ENCODE peak calls at places on chromosomes 3 and 15, in ten cellular contexts. O is NCI-H774; M is RWPE1; F is NCI-H1417; J is ACHN; K is fibroblast of pulmonary artery; S is stimulated activated CD8-positive, alpha-beta memory T cell treated with anti-CD3 and anti-CD28 coated beads, Interleukin-15, amount 100 ng/mL, for 24 hours; Q is Peyer's patch; X is amygdala; W is CD8-positive, alpha-beta memory T cell. B is an unnamed sample.

GRCh38 chr3:134650431-134651346 is at the start of gene KY:
- DNase-seq in O (peak), M (no peak), F (peak), J (peak), K (peak), S (no peak), Q (no peak), X (peak), W (no peak), B (peak)

GRCh38 chr3:113174806-113175490 is 36.4 kb upstream of the BOC start:
- DNase-seq in O (no peak), M (no peak), F (no peak), J (no peak), K (peak), S (no peak), Q (no peak), X (no peak), W (no peak), B (no peak)

GRCh38 chr15:40357723-40358491 is at the start of gene DISP2:
- DNase-seq in O (peak), M (peak), F (peak), J (peak), K (peak), S (peak), Q (peak), X (peak), W (peak), B (peak)

GRCh38 chr3:150890320-150890719 is 14.9 kb downstream of the MINDY4B start:
- DNase-seq in O (no peak), M (no peak), F (no peak), J (no peak), K (peak), S (no peak), Q (no peak), X (no peak), W (no peak), B (peak)

GRCh38 chr15:77969055-77969454 is 108.5 kb downstream of the TBC1D2B start:
- DNase-seq in O (no peak), M (no peak), F (no peak), J (no peak), K (no peak), S (no peak), Q (no peak), X (no peak), W (no peak), B (no peak)

GRCh38 chr3:60431599-60431958 is 819.7 kb downstream of the FHIT start:
- DNase-seq in O (no peak), M (no peak), F (no peak), J (no peak), K (peak), S (no peak), Q (no peak), X (no peak), W (no peak), B (no peak)

GRCh38 chr15:52218816-52219215 is 27.6 kb upstream of the GNB5 start:
- DNase-seq in O (no peak), M (no peak), F (no peak), J (no peak), K (no peak), S (no peak), Q (no peak), X (no peak), W (no peak), B (no peak)

GRCh38 chr15:43769584-43770228 is 7.1 kb downstream of the ELL3 start:
- DNase-seq in O (peak), M (peak), F (peak), J (peak), K (peak), S (no peak), Q (peak), X (peak), W (peak), B (peak)

GRCh38 chr3:129485681-129486056 is 42.8 kb upstream of the RHO start:
- DNase-seq in O (no peak), M (peak), F (no peak), J (no peak), K (peak), S (no peak), Q (peak), X (peak), W (no peak), B (peak)

GRCh38 chr3:143274291-143274690 is 154.7 kb downstream of the CHST2 start:
- DNase-seq in O (no peak), M (no peak), F (no peak), J (no peak), K (no peak), S (no peak), Q (no peak), X (no peak), W (no peak), B (no peak)

GRCh38 chr15:79970921-79971434 is at the start of gene BCL2A1:
- DNase-seq in O (no peak), M (peak), F (no peak), J (peak), K (peak), S (no peak), Q (peak), X (no peak), W (peak), B (peak)

GRCh38 chr15:66401130-66402021 is 14.7 kb downstream of the MAP2K1 start:
- DNase-seq in O (no peak), M (peak), F (no peak), J (peak), K (no peak), S (no peak), Q (no peak), X (no peak), W (no peak), B (no peak)

GRCh38 chr3:149215474-149215873 is 6.2 kb downstream of the CP start:
- DNase-seq in O (peak), M (no peak), F (no peak), J (no peak), K (peak), S (no peak), Q (no peak), X (no peak), W (no peak), B (no peak)

GRCh38 chr15:29820802-29821160 is 1.5 kb downstream of the TJP1 start:
- DNase-seq in O (no peak), M (no peak), F (no peak), J (no peak), K (no peak), S (no peak), Q (no peak), X (no peak), W (no peak), B (no peak)

GRCh38 chr3:88058322-88058592 is 548 bp downstream of the CGGBP1 start:
- DNase-seq in O (no peak), M (no peak), F (no peak), J (no peak), K (no peak), S (no peak), Q (no peak), X (no peak), W (no peak), B (no peak)

GRCh38 chr15:63858881-63859280 is 25.1 kb upstream of the HERC1 start:
- DNase-seq in O (no peak), M (no peak), F (no peak), J (no peak), K (peak), S (no peak), Q (no peak), X (no peak), W (no peak), B (no peak)

GRCh38 chr15:50633653-50634052 is 52.9 kb downstream of the TRPM7 start:
- DNase-seq in O (no peak), M (no peak), F (no peak), J (no peak), K (peak), S (no peak), Q (no peak), X (no peak), W (no peak), B (no peak)

GRCh38 chr3:126021224-126021623 is 52.2 kb downstream of the ROPN1B start:
- DNase-seq in O (no peak), M (no peak), F (no peak), J (no peak), K (peak), S (no peak), Q (no peak), X (no peak), W (no peak), B (no peak)

GRCh38 chr3:107367353-107367752 is 9.9 kb upstream of the CCDC54 start:
- DNase-seq in O (no peak), M (peak), F (no peak), J (peak), K (peak), S (no peak), Q (no peak), X (no peak), W (no peak), B (peak)

GRCh38 chr3:177776656-177777055 is 579.4 kb upstream of the TBL1XR1 start:
- DNase-seq in O (no peak), M (peak), F (peak), J (peak), K (peak), S (no peak), Q (no peak), X (no peak), W (no peak), B (peak)

GRCh38 chr3:178443634-178444033 is 92.6 kb upstream of the KCNMB2 start:
- DNase-seq in O (no peak), M (no peak), F (no peak), J (peak), K (peak), S (no peak), Q (no peak), X (no peak), W (no peak), B (peak)

GRCh38 chr15:38857814-38858213 is 293.2 kb upstream of the RASGRP1 start:
- DNase-seq in O (no peak), M (no peak), F (no peak), J (no peak), K (no peak), S (no peak), Q (no peak), X (no peak), W (no peak), B (no peak)

GRCh38 chr3:155211266-155211665 is 82.2 kb downstream of the STRIT1 start:
- DNase-seq in O (no peak), M (no peak), F (no peak), J (no peak), K (no peak), S (no peak), Q (no peak), X (no peak), W (no peak), B (no peak)

GRCh38 chr15:89332446-89332845 is 2.2 kb downstream of the POLG start:
- DNase-seq in O (no peak), M (peak), F (no peak), J (peak), K (peak), S (no peak), Q (peak), X (no peak), W (no peak), B (no peak)

GRCh38 chr3:40925228-40925627 is 274.1 kb upstream of the CTNNB1 start:
- DNase-seq in O (no peak), M (no peak), F (no peak), J (no peak), K (no peak), S (no peak), Q (no peak), X (no peak), W (no peak), B (no peak)

GRCh38 chr3:46908294-46908985 is 30.9 kb downstream of the PTH1R start:
- DNase-seq in O (no peak), M (no peak), F (no peak), J (no peak), K (peak), S (no peak), Q (no peak), X (no peak), W (no peak), B (peak)

GRCh38 chr3:59366218-59366617 is 316.4 kb upstream of the CFAP20DC start:
- DNase-seq in O (no peak), M (no peak), F (no peak), J (no peak), K (no peak), S (no peak), Q (no peak), X (no peak), W (no peak), B (no peak)

GRCh38 chr3:104873331-104873730 is 493.4 kb upstream of the ALCAM start:
- DNase-seq in O (no peak), M (no peak), F (no peak), J (no peak), K (peak), S (no peak), Q (no peak), X (no peak), W (no peak), B (no peak)

GRCh38 chr3:77536038-77536775 is 496.3 kb downstream of the ROBO2 start:
- DNase-seq in O (no peak), M (no peak), F (no peak), J (no peak), K (no peak), S (no peak), Q (no peak), X (no peak), W (no peak), B (no peak)

GRCh38 chr3:197406266-197406665 is 107.9 kb upstream of the DLG1 start:
- DNase-seq in O (no peak), M (no peak), F (no peak), J (no peak), K (peak), S (no peak), Q (no peak), X (no peak), W (no peak), B (no peak)

GRCh38 chr3:120567370-120568197 is 28.6 kb upstream of the NDUFB4 start:
- DNase-seq in O (no peak), M (no peak), F (no peak), J (peak), K (peak), S (no peak), Q (no peak), X (no peak), W (no peak), B (peak)

GRCh38 chr15:29364429-29365078 is 94.9 kb upstream of the NSMCE3 start:
- DNase-seq in O (no peak), M (peak), F (no peak), J (peak), K (peak), S (no peak), Q (no peak), X (no peak), W (no peak), B (peak)

B was measured in foreskin fibroblast.